ENCODE peak calls at places on chromosomes 2 and 18, in seven cellular contexts. One of them, this sample, is unnamed.
A peak's percentile ranks its signal among the peaks of the same experiment; 100 is the strongest.

GRCh38 chr2:213336253-213336770 is 52.0 kb downstream of the SPAG16 start:
- DNase-seq in activated gamma-delta T cell: no peak
- DNase-seq in activated CD4-positive, alpha-beta T cell treated with anti-CD3 and anti-CD28 coated beads for 48 hours: no peak
- DNase-seq in GM23338: no peak
- DNase-seq in K562: no peak
- DNase-seq in stimulated activated CD4-positive, alpha-beta T cell treated with anti-CD3 and anti-CD28 coated beads, Interleukin-2, amount 100 ng/mL, for 24 hours: no peak
- DNase-seq in SJSA1: no peak
- DNase-seq in this sample: no peak

GRCh38 chr2:239319261-239319661 is 81.6 kb downstream of the HDAC4 start:
- DNase-seq in activated CD4-positive, alpha-beta T cell treated with anti-CD3 and anti-CD28 coated beads for 48 hours: no peak
- DNase-seq in activated gamma-delta T cell: no peak
- DNase-seq in SJSA1: peak; percentile 44
- DNase-seq in stimulated activated CD4-positive, alpha-beta T cell treated with anti-CD3 and anti-CD28 coated beads, Interleukin-2, amount 100 ng/mL, for 24 hours: no peak
- DNase-seq in GM23338: no peak
- DNase-seq in K562: peak; percentile 41
- DNase-seq in this sample: no peak

GRCh38 chr2:29064746-29065478 is 9.4 kb downstream of the PCARE start:
- DNase-seq in activated CD4-positive, alpha-beta T cell treated with anti-CD3 and anti-CD28 coated beads for 48 hours: no peak
- DNase-seq in K562: no peak
- DNase-seq in SJSA1: no peak
- DNase-seq in stimulated activated CD4-positive, alpha-beta T cell treated with anti-CD3 and anti-CD28 coated beads, Interleukin-2, amount 100 ng/mL, for 24 hours: no peak
- DNase-seq in GM23338: no peak
- DNase-seq in activated gamma-delta T cell: no peak
- DNase-seq in this sample: no peak

GRCh38 chr2:233468746-233469110 is 97.9 kb downstream of the USP40 start:
- DNase-seq in SJSA1: no peak
- DNase-seq in stimulated activated CD4-positive, alpha-beta T cell treated with anti-CD3 and anti-CD28 coated beads, Interleukin-2, amount 100 ng/mL, for 24 hours: no peak
- DNase-seq in GM23338: no peak
- DNase-seq in activated CD4-positive, alpha-beta T cell treated with anti-CD3 and anti-CD28 coated beads for 48 hours: no peak
- DNase-seq in K562: no peak
- DNase-seq in activated gamma-delta T cell: no peak
- DNase-seq in this sample: no peak

GRCh38 chr2:138777996-138778395 is 2.2 kb downstream of the NXPH2 start:
- DNase-seq in stimulated activated CD4-positive, alpha-beta T cell treated with anti-CD3 and anti-CD28 coated beads, Interleukin-2, amount 100 ng/mL, for 24 hours: no peak
- DNase-seq in activated CD4-positive, alpha-beta T cell treated with anti-CD3 and anti-CD28 coated beads for 48 hours: no peak
- DNase-seq in GM23338: peak; percentile 96
- DNase-seq in activated gamma-delta T cell: no peak
- DNase-seq in K562: no peak
- DNase-seq in SJSA1: peak; percentile 78
- DNase-seq in this sample: no peak

GRCh38 chr2:56313541-56313940 is 129.8 kb downstream of the CCDC85A start:
- DNase-seq in activated gamma-delta T cell: no peak
- DNase-seq in activated CD4-positive, alpha-beta T cell treated with anti-CD3 and anti-CD28 coated beads for 48 hours: no peak
- DNase-seq in stimulated activated CD4-positive, alpha-beta T cell treated with anti-CD3 and anti-CD28 coated beads, Interleukin-2, amount 100 ng/mL, for 24 hours: no peak
- DNase-seq in SJSA1: no peak
- DNase-seq in K562: no peak
- DNase-seq in GM23338: no peak
- DNase-seq in this sample: no peak

GRCh38 chr2:75424936-75425619 is 135.7 kb downstream of the EVA1A start:
- DNase-seq in SJSA1: peak; percentile 21
- DNase-seq in GM23338: peak; percentile 29
- DNase-seq in activated CD4-positive, alpha-beta T cell treated with anti-CD3 and anti-CD28 coated beads for 48 hours: no peak
- DNase-seq in activated gamma-delta T cell: no peak
- DNase-seq in K562: no peak
- DNase-seq in stimulated activated CD4-positive, alpha-beta T cell treated with anti-CD3 and anti-CD28 coated beads, Interleukin-2, amount 100 ng/mL, for 24 hours: no peak
- DNase-seq in this sample: no peak

GRCh38 chr2:11012131-11012693 is 100.5 kb downstream of the KCNF1 start:
- DNase-seq in stimulated activated CD4-positive, alpha-beta T cell treated with anti-CD3 and anti-CD28 coated beads, Interleukin-2, amount 100 ng/mL, for 24 hours: no peak
- DNase-seq in activated gamma-delta T cell: no peak
- DNase-seq in GM23338: no peak
- DNase-seq in activated CD4-positive, alpha-beta T cell treated with anti-CD3 and anti-CD28 coated beads for 48 hours: no peak
- DNase-seq in K562: no peak
- DNase-seq in SJSA1: no peak
- DNase-seq in this sample: no peak

GRCh38 chr18:78650926-78651325 is 328.7 kb upstream of the SALL3 start:
- DNase-seq in SJSA1: no peak
- DNase-seq in GM23338: no peak
- DNase-seq in stimulated activated CD4-positive, alpha-beta T cell treated with anti-CD3 and anti-CD28 coated beads, Interleukin-2, amount 100 ng/mL, for 24 hours: no peak
- DNase-seq in K562: no peak
- DNase-seq in activated CD4-positive, alpha-beta T cell treated with anti-CD3 and anti-CD28 coated beads for 48 hours: no peak
- DNase-seq in activated gamma-delta T cell: no peak
- DNase-seq in this sample: no peak

GRCh38 chr2:205245652-205246051 is 436.6 kb upstream of the NRP2 start:
- DNase-seq in stimulated activated CD4-positive, alpha-beta T cell treated with anti-CD3 and anti-CD28 coated beads, Interleukin-2, amount 100 ng/mL, for 24 hours: no peak
- DNase-seq in GM23338: no peak
- DNase-seq in activated CD4-positive, alpha-beta T cell treated with anti-CD3 and anti-CD28 coated beads for 48 hours: no peak
- DNase-seq in K562: no peak
- DNase-seq in activated gamma-delta T cell: no peak
- DNase-seq in SJSA1: no peak
- DNase-seq in this sample: no peak

GRCh38 chr2:36403675-36404230 is 48.2 kb downstream of the CRIM1 start:
- DNase-seq in stimulated activated CD4-positive, alpha-beta T cell treated with anti-CD3 and anti-CD28 coated beads, Interleukin-2, amount 100 ng/mL, for 24 hours: no peak
- DNase-seq in K562: no peak
- DNase-seq in activated gamma-delta T cell: no peak
- DNase-seq in activated CD4-positive, alpha-beta T cell treated with anti-CD3 and anti-CD28 coated beads for 48 hours: peak; percentile 24
- DNase-seq in SJSA1: peak; percentile 88
- DNase-seq in GM23338: no peak
- DNase-seq in this sample: peak; percentile 20

GRCh38 chr2:181454990-181455520 is 2.1 kb upstream of the ITGA4 start:
- DNase-seq in GM23338: no peak
- DNase-seq in activated CD4-positive, alpha-beta T cell treated with anti-CD3 and anti-CD28 coated beads for 48 hours: no peak
- DNase-seq in stimulated activated CD4-positive, alpha-beta T cell treated with anti-CD3 and anti-CD28 coated beads, Interleukin-2, amount 100 ng/mL, for 24 hours: no peak
- DNase-seq in activated gamma-delta T cell: no peak
- DNase-seq in SJSA1: no peak
- DNase-seq in K562: no peak
- DNase-seq in this sample: peak; percentile 54

GRCh38 chr2:36572752-36573125 is 25.2 kb downstream of the FEZ2 start:
- DNase-seq in activated CD4-positive, alpha-beta T cell treated with anti-CD3 and anti-CD28 coated beads for 48 hours: no peak
- DNase-seq in SJSA1: no peak
- DNase-seq in activated gamma-delta T cell: no peak
- DNase-seq in K562: no peak
- DNase-seq in GM23338: no peak
- DNase-seq in stimulated activated CD4-positive, alpha-beta T cell treated with anti-CD3 and anti-CD28 coated beads, Interleukin-2, amount 100 ng/mL, for 24 hours: no peak
- DNase-seq in this sample: no peak

GRCh38 chr18:75407468-75408437 is 19.8 kb downstream of the SMIM21 start:
- DNase-seq in activated CD4-positive, alpha-beta T cell treated with anti-CD3 and anti-CD28 coated beads for 48 hours: no peak
- DNase-seq in activated gamma-delta T cell: no peak
- DNase-seq in K562: no peak
- DNase-seq in GM23338: peak; percentile 73
- DNase-seq in stimulated activated CD4-positive, alpha-beta T cell treated with anti-CD3 and anti-CD28 coated beads, Interleukin-2, amount 100 ng/mL, for 24 hours: no peak
- DNase-seq in SJSA1: peak; percentile 13
- DNase-seq in this sample: no peak

GRCh38 chr2:235508371-235509160 is 14.7 kb downstream of the AGAP1 start:
- DNase-seq in activated CD4-positive, alpha-beta T cell treated with anti-CD3 and anti-CD28 coated beads for 48 hours: no peak
- DNase-seq in SJSA1: no peak
- DNase-seq in activated gamma-delta T cell: no peak
- DNase-seq in K562: no peak
- DNase-seq in stimulated activated CD4-positive, alpha-beta T cell treated with anti-CD3 and anti-CD28 coated beads, Interleukin-2, amount 100 ng/mL, for 24 hours: no peak
- DNase-seq in GM23338: no peak
- DNase-seq in this sample: no peak

GRCh38 chr18:35343488-35343935 is 708 bp downstream of the ZNF24 start:
- DNase-seq in activated CD4-positive, alpha-beta T cell treated with anti-CD3 and anti-CD28 coated beads for 48 hours: no peak
- DNase-seq in GM23338: no peak
- DNase-seq in stimulated activated CD4-positive, alpha-beta T cell treated with anti-CD3 and anti-CD28 coated beads, Interleukin-2, amount 100 ng/mL, for 24 hours: no peak
- DNase-seq in K562: no peak
- DNase-seq in activated gamma-delta T cell: no peak
- DNase-seq in SJSA1: peak; percentile 14
- DNase-seq in this sample: no peak